ENCODE peak calls at places on chromosomes 2 and 18, in eight cellular contexts. C is choroid plexus epithelial cell, U is omental fat pad, D is WTC11, L is fibroblast of pulmonary artery, O is Calu3, B is GM20000, H is right atrium auricular region. V is an unnamed sample.
A peak's percentile ranks its signal among the peaks of the same experiment; 100 is the strongest.

GRCh38 chr2:190748966-190749365 is 100.1 kb downstream of the NAB1 start:
- DNase-seq in B (no peak), O (no peak), L (peak; percentile 25), H (no peak), C (no peak), U (no peak), D (no peak), V (no peak)

GRCh38 chr2:197072533-197072932 is 146.0 kb upstream of the PGAP1 start:
- DNase-seq in C (no peak), O (no peak), B (no peak), L (no peak), U (no peak), H (no peak), D (no peak), V (no peak)

GRCh38 chr2:157261199-157261782 is 3.8 kb downstream of the GALNT5 start:
- DNase-seq in B (no peak), D (no peak), H (peak; percentile 61), U (no peak), C (peak; percentile 63), O (peak; percentile 57), L (peak; percentile 51), V (peak; percentile 52)

GRCh38 chr2:10004836-10005235 is 38.5 kb upstream of the KLF11 start:
- DNase-seq in D (no peak), B (no peak), L (no peak), H (no peak), U (no peak), C (no peak), O (no peak), V (no peak)

GRCh38 chr2:138522556-138522955 is 21.0 kb downstream of the SPOPL start:
- DNase-seq in U (no peak), H (no peak), B (peak; percentile 36), D (no peak), C (no peak), O (no peak), L (no peak), V (no peak)

GRCh38 chr2:10331702-10332401 is 29.1 kb downstream of the HPCAL1 start:
- DNase-seq in D (no peak), L (no peak), B (peak; percentile 78), O (no peak), C (no peak), H (no peak), U (no peak), V (no peak)

GRCh38 chr2:168848220-168848619 is 42.0 kb downstream of the SPC25 start:
- DNase-seq in B (no peak), L (no peak), O (peak; percentile 13), H (no peak), D (no peak), C (peak; percentile 3), U (no peak), V (no peak)

GRCh38 chr2:37852585-37853014 is 72.5 kb upstream of the RMDN2 start:
- DNase-seq in B (peak; percentile 17), C (no peak), U (no peak), O (no peak), D (no peak), H (no peak), L (no peak), V (no peak)

GRCh38 chr2:69214898-69215297 is 172.1 kb downstream of the GFPT1 start:
- DNase-seq in B (no peak), U (no peak), D (no peak), C (peak; percentile 60), H (no peak), L (peak; percentile 83), O (no peak), V (peak; percentile 48)

GRCh38 chr18:49813071-49813320 is 337 bp downstream of the ACAA2 start:
- DNase-seq in H (peak; percentile 64), C (peak; percentile 43), O (peak; percentile 43), B (peak; percentile 48), D (peak; percentile 30), U (no peak), L (peak; percentile 36), V (peak; percentile 16)

GRCh38 chr18:61703508-61703907 is 189.3 kb downstream of the RNF152 start:
- DNase-seq in B (no peak), U (no peak), H (no peak), C (peak; percentile 90), L (peak; percentile 89), D (no peak), O (no peak), V (no peak)

GRCh38 chr2:40384714-40385113 is 67.2 kb downstream of the SLC8A1 start:
- DNase-seq in D (no peak), L (peak; percentile 86), U (no peak), O (no peak), C (peak; percentile 93), B (no peak), H (no peak), V (no peak)

GRCh38 chr2:170815311-170815710 is 1.4 kb upstream of the GAD1 start:
- DNase-seq in D (no peak), O (no peak), U (no peak), H (no peak), B (no peak), C (no peak), L (no peak), V (no peak)

GRCh38 chr2:37568565-37568964 is 102.9 kb downstream of the CDC42EP3 start:
- DNase-seq in C (no peak), L (no peak), B (no peak), U (no peak), D (no peak), O (no peak), H (no peak), V (no peak)

GRCh38 chr2:170816499-170817246 is at the start of gene GAD1:
- DNase-seq in L (peak; percentile 33), D (peak; percentile 76), H (no peak), B (peak; percentile 76), U (no peak), C (peak; percentile 35), O (peak; percentile 87), V (peak; percentile 56)

GRCh38 chr2:174914894-174915760 is 90.1 kb downstream of the CHN1 start:
- DNase-seq in U (peak; percentile 30), D (no peak), L (peak; percentile 47), O (no peak), C (peak; percentile 20), H (no peak), B (no peak), V (no peak)

GRCh38 chr2:194867328-194867727 is 789.7 kb upstream of the SLC39A10 start:
- DNase-seq in B (peak; percentile 4), U (no peak), D (no peak), H (no peak), L (peak; percentile 13), O (peak; percentile 3), C (peak; percentile 7), V (no peak)

GRCh38 chr2:40432916-40433315 is 19.0 kb downstream of the SLC8A1 start:
- DNase-seq in C (no peak), D (no peak), L (no peak), O (no peak), H (no peak), B (no peak), U (no peak), V (no peak)

GRCh38 chr2:201448701-201449100 is 2.6 kb downstream of the TRAK2 start:
- DNase-seq in B (no peak), C (no peak), D (no peak), U (no peak), H (no peak), O (no peak), L (no peak), V (no peak)

GRCh38 chr2:212832211-212833195 is 293.9 kb upstream of the ERBB4 start:
- DNase-seq in C (no peak), U (no peak), B (peak; percentile 20), D (no peak), O (no peak), L (no peak), H (no peak), V (no peak)

GRCh38 chr2:102615620-102616436 is 3.5 kb upstream of the SLC9A2 start:
- DNase-seq in L (peak; percentile 74), H (no peak), B (peak; percentile 84), O (peak; percentile 55), C (peak; percentile 86), D (peak; percentile 57), U (no peak), V (peak; percentile 54)

GRCh38 chr2:38740851-38741541 is 10.2 kb downstream of the SRSF7 start:
- DNase-seq in H (peak; percentile 57), D (no peak), C (peak; percentile 61), B (no peak), O (no peak), L (peak; percentile 73), U (no peak), V (no peak)

GRCh38 chr2:127174977-127175376 is 45.1 kb downstream of the CYP27C1 start:
- DNase-seq in L (no peak), H (no peak), C (peak; percentile 28), O (no peak), D (no peak), B (no peak), U (no peak), V (no peak)

GRCh38 chr2:32877587-32878162 is 69.1 kb upstream of the LTBP1 start:
- DNase-seq in B (no peak), U (no peak), H (no peak), C (no peak), L (no peak), D (no peak), O (no peak), V (no peak)
- TF ChIP-seq CTCF in B (no peak), U (no peak), H (no peak), C (no peak), L (no peak), D (no peak), O (no peak), V (no peak)

DNA sequence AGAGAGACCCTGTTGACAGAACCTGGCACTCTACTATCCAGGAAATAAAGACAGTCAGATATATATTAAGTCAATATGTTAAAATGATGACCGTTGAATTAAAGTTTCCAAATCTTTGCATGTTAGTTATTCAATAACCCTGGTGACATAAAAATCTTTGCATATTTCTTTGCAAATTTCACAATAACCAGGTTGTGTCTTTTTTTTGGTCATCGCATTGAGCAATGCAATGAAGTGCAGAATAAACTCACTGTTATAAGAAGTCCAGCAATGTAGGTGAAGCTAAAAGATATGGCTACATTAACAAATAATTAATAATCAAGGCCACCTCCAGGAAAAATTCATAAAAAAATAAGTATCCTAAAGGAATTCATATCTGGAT is 597.0 kb downstream of the NYAP2 start:
- DNase-seq in O (no peak), H (no peak), C (peak; percentile 24), B (no peak), U (no peak), L (no peak), D (no peak), V (no peak)
- TF ChIP-seq CTCF in O (no peak), H (no peak), C (no peak), B (no peak), U (no peak), L (no peak), D (no peak), V (no peak)

DNA sequence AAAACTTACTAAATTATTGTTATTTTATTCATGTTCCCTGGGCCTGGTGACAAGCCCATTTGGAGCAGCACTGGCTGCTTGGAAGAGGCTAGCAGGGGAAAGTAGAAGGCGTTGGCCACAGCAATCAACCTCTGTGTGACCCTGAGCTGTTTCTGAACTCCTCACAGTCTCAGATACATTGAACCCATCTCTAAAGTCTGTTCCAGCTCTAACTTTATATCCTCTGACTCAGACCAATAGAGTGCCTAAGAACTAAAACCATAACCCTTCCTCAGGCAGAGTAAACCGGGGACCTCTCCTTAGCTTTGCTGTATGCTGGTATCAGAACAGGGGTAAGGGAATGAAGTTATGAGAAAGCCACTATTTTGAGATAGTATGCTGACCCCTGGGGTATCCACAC is 96.4 kb upstream of the NOL4 start:
- DNase-seq in B (peak; percentile 34), L (no peak), C (no peak), D (no peak), O (no peak), H (no peak), U (no peak), V (no peak)
- TF ChIP-seq CTCF in B (no peak), L (no peak), C (no peak), D (no peak), O (no peak), H (no peak), U (no peak), V (no peak)

GRCh38 chr2:14831458-14831857 is 198.9 kb downstream of the LRATD1 start:
- DNase-seq in H (no peak), C (no peak), U (no peak), D (no peak), B (no peak), L (no peak), O (no peak), V (no peak)
- TF ChIP-seq CTCF in H (no peak), C (no peak), U (no peak), D (no peak), B (no peak), L (no peak), O (no peak), V (no peak)

V was measured in brain microvascular endothelial cell.